ENCODE peak calls at places on chromosomes 13 and 19, in seven cellular contexts. W is SK-N-SH, X is GM12878, Q is H1, M is T47D, K is K562, S is HepG2. U is an unnamed sample.

GRCh38 chr19:14558370-14559066 is 13.3 kb downstream of the NDUFB7 start:
- DNase-seq in M (no peak), X (no peak), Q (no peak), K (no peak), S (no peak), W (no peak), U (no peak)

GRCh38 chr19:4080473-4080872 is 13.8 kb upstream of the ZBTB7A start:
- DNase-seq in W (no peak), Q (no peak), K (no peak), S (no peak), X (no peak), M (no peak), U (no peak)

GRCh38 chr13:97493471-97493870 is 59.5 kb downstream of the RAP2A start:
- DNase-seq in W (no peak), M (peak; percentile 71), Q (no peak), X (no peak), K (no peak), S (no peak), U (no peak)

GRCh38 chr13:114161028-114161556 is 18.0 kb upstream of the CFAP97D2 start:
- DNase-seq in Q (no peak), S (no peak), K (no peak), X (no peak), W (no peak), M (no peak), U (no peak)

GRCh38 chr19:37654525-37654832 is 786 bp downstream of the ZFP30 start:
- DNase-seq in M (peak; percentile 30), W (no peak), S (no peak), Q (no peak), X (no peak), K (no peak), U (no peak)

GRCh38 chr13:39506559-39507390 is 96.2 kb downstream of the LHFPL6 start:
- DNase-seq in X (no peak), Q (no peak), M (peak; percentile 4), S (no peak), W (no peak), K (no peak), U (no peak)

GRCh38 chr13:113474179-113474578 is 16.3 kb downstream of the DCUN1D2 start:
- DNase-seq in Q (no peak), X (no peak), W (no peak), K (no peak), S (no peak), M (no peak), U (no peak)

GRCh38 chr13:113584870-113585671 is 518 bp downstream of the TFDP1 start:
- DNase-seq in X (no peak), Q (no peak), M (peak; percentile 22), K (peak; percentile 56), W (peak; percentile 77), S (no peak), U (no peak)

GRCh38 chr19:611506-611869 is 21.8 kb downstream of the HCN2 start:
- DNase-seq in M (no peak), X (no peak), S (no peak), W (no peak), Q (no peak), K (no peak), U (no peak)

GRCh38 chr19:54418030-54418929 is 3.0 kb downstream of the TTYH1 start:
- DNase-seq in X (no peak), K (no peak), M (no peak), W (no peak), Q (no peak), S (peak; percentile 50), U (no peak)

GRCh38 chr19:13381827-13382632 is 124.2 kb downstream of the CACNA1A start:
- DNase-seq in M (no peak), W (no peak), S (no peak), K (peak; percentile 50), X (no peak), Q (no peak), U (no peak)

GRCh38 chr13:67228031-67228430 is 2.1 kb downstream of the PCDH9 start:
- DNase-seq in M (no peak), Q (no peak), K (no peak), W (no peak), S (no peak), X (no peak), U (no peak)

GRCh38 chr13:52159159-52159982 is at the start of gene NEK3:
- DNase-seq in W (peak; percentile 93), M (peak; percentile 60), S (peak; percentile 59), X (no peak), Q (peak; percentile 23), K (peak; percentile 64), U (peak; percentile 47)

GRCh38 chr19:29031216-29031615 is 181.7 kb downstream of the UQCRFS1 start:
- DNase-seq in Q (no peak), S (no peak), K (no peak), X (no peak), W (no peak), M (no peak), U (no peak)

GRCh38 chr19:14138576-14139265 is 2.3 kb upstream of the ASF1B start:
- DNase-seq in W (no peak), Q (no peak), X (no peak), M (peak; percentile 29), S (no peak), K (no peak), U (no peak)

GRCh38 chr19:12838182-12838890 is at the start of gene MAST1:
- DNase-seq in W (peak; percentile 94), M (peak; percentile 62), K (peak; percentile 79), Q (no peak), X (no peak), S (no peak), U (no peak)

GRCh38 chr19:2743099-2743498 is 3.3 kb upstream of the SLC39A3 start:
- DNase-seq in K (no peak), S (no peak), M (no peak), Q (no peak), W (no peak), X (no peak), U (no peak)

GRCh38 chr19:3510727-3511126 is 4.6 kb downstream of the FZR1 start:
- DNase-seq in X (no peak), M (no peak), K (no peak), W (no peak), Q (no peak), S (no peak), U (no peak)

GRCh38 chr13:103788061-103788652 is 721.9 kb upstream of the SLC10A2 start:
- DNase-seq in K (no peak), W (no peak), S (no peak), X (no peak), Q (no peak), M (peak; percentile 31), U (no peak)

GRCh38 chr13:98869408-98870090 is 108.3 kb downstream of the DOCK9 start:
- DNase-seq in K (peak; percentile 12), M (peak; percentile 12), W (no peak), Q (no peak), S (no peak), X (no peak), U (no peak)

GRCh38 chr13:101639711-101640110 is 187.2 kb downstream of the ITGBL1 start:
- DNase-seq in W (no peak), Q (no peak), M (no peak), S (no peak), X (no peak), K (no peak), U (no peak)

GRCh38 chr13:49436890-49437289 is 7.0 kb downstream of the CAB39L start:
- DNase-seq in X (no peak), S (no peak), W (no peak), M (peak; percentile 55), K (no peak), Q (no peak), U (no peak)

GRCh38 chr19:34575206-34575605 is 93.6 kb downstream of the WTIP start:
- DNase-seq in K (no peak), X (no peak), S (no peak), M (no peak), W (no peak), Q (no peak), U (no peak)

GRCh38 chr19:35973487-35973886 is 21.5 kb upstream of the SDHAF1 start:
- DNase-seq in Q (no peak), W (no peak), S (no peak), M (peak; percentile 65), X (no peak), K (no peak), U (no peak)

GRCh38 chr19:34732548-34733255 is 1.3 kb upstream of the ZNF181 start:
- DNase-seq in K (peak; percentile 73), X (no peak), Q (no peak), S (no peak), M (no peak), W (peak; percentile 30), U (no peak)

GRCh38 chr13:93620366-93620765 is 393.8 kb downstream of the GPC6 start:
- DNase-seq in W (no peak), S (no peak), X (no peak), K (no peak), Q (no peak), M (no peak), U (no peak)

DNA sequence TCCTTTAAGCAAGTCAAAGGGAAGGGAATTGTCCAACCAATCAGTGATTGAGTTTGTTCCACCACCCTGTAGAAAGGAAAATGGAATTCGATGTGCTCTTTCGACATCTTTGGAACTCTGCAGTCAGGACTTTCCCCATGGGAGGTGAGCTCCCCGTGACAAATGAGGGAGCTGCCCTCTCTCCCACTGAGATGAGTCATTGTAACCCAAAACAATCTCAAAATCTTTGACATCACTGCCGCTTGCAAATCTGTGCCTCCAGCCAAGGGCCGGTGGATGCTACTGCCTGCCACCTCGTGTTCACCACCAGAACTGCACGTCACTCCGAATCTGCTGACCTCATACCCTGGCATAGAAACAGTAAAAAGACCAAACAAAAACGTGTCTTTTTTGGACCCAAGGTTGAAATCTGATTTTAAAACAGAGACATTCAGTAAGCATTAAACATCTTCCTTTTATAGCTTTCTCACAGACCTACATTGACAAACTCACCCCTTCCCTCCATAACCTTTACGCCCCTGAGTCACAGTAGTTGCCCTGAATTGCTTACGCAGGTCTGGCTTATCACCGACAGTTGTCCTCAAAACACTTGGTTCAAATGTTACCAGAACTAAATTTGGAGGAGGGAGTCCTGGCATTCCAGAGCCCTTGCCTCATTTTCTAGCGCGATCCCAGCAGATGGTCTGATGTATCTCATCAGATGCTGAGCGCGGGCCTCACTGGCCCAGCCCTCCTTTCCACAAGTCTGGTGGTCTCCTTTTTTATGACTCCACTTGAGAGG is 105.2 kb downstream of the COL4A2 start:
- DNase-seq in Q (peak; percentile 47), W (peak; percentile 84), M (peak; percentile 82), S (peak; percentile 49), X (peak; percentile 40), K (peak; percentile 78), U (peak; percentile 66)
- TF ChIP-seq JUND in Q (peak; percentile 89), W (peak; percentile 91), M (no peak), S (no peak), X (peak; percentile 29), K (peak; percentile 94), U (peak; percentile 31)

GRCh38 chr13:62779146-62779545 is 1363.5 kb upstream of the PCDH20 start:
- DNase-seq in W (no peak), Q (no peak), M (no peak), K (no peak), S (no peak), X (no peak), U (no peak)

GRCh38 chr13:62781866-62782265 is 1366.2 kb upstream of the PCDH20 start:
- DNase-seq in K (no peak), X (no peak), S (no peak), Q (no peak), W (no peak), M (no peak), U (no peak)
- TF ChIP-seq JUND in K (no peak), X (no peak), S (no peak), Q (no peak), W (no peak), M (no peak), U (no peak)

GRCh38 chr19:38842439-38843174 is 7.2 kb downstream of the HNRNPL start:
- DNase-seq in W (no peak), Q (no peak), S (no peak), X (no peak), K (no peak), M (no peak), U (no peak)
- TF ChIP-seq JUND in W (no peak), Q (no peak), S (no peak), X (no peak), K (no peak), M (no peak), U (no peak)

GRCh38 chr13:77386046-77386445 is 59.2 kb upstream of the MYCBP2 start:
- DNase-seq in K (no peak), M (no peak), W (no peak), X (no peak), S (no peak), Q (no peak), U (no peak)
- TF ChIP-seq JUND in K (no peak), M (no peak), W (no peak), X (no peak), S (no peak), Q (no peak), U (no peak)

U was measured in HCT116.